ENCODE peak calls at places on chromosomes 4 and X, in four cellular contexts. One of them, this sample, is unnamed.

GRCh38 chrX:13203281-13203680 is 116.6 kb downstream of the ATXN3L start:
- DNase-seq in T-helper 9 cell: no peak
- DNase-seq in activated CD4-positive, CD25-positive, alpha-beta regulatory T cell: no peak
- DNase-seq in stimulated activated CD8-positive, alpha-beta memory T cell treated with anti-CD3 and anti-CD28 coated beads, Interleukin-7, amount 100 ng/mL, for 4 hours: no peak
- DNase-seq in this sample: no peak

GRCh38 chr4:67746797-67747495 is 7.2 kb downstream of the GNRHR start:
- DNase-seq in T-helper 9 cell: no peak
- DNase-seq in activated CD4-positive, CD25-positive, alpha-beta regulatory T cell: no peak
- DNase-seq in stimulated activated CD8-positive, alpha-beta memory T cell treated with anti-CD3 and anti-CD28 coated beads, Interleukin-7, amount 100 ng/mL, for 4 hours: no peak
- DNase-seq in this sample: no peak

GRCh38 chr4:45985038-45985437 is 138.8 kb downstream of the GABRG1 start:
- DNase-seq in T-helper 9 cell: no peak
- DNase-seq in activated CD4-positive, CD25-positive, alpha-beta regulatory T cell: no peak
- DNase-seq in stimulated activated CD8-positive, alpha-beta memory T cell treated with anti-CD3 and anti-CD28 coated beads, Interleukin-7, amount 100 ng/mL, for 4 hours: no peak
- DNase-seq in this sample: no peak

GRCh38 chr4:184648220-184649025 is 824 bp downstream of the CASP3 start:
- DNase-seq in T-helper 9 cell: peak
- DNase-seq in activated CD4-positive, CD25-positive, alpha-beta regulatory T cell: peak
- DNase-seq in stimulated activated CD8-positive, alpha-beta memory T cell treated with anti-CD3 and anti-CD28 coated beads, Interleukin-7, amount 100 ng/mL, for 4 hours: no peak
- DNase-seq in this sample: peak

GRCh38 chr4:76879731-76880364 is 18.1 kb downstream of the SOWAHB start:
- DNase-seq in T-helper 9 cell: no peak
- DNase-seq in activated CD4-positive, CD25-positive, alpha-beta regulatory T cell: no peak
- DNase-seq in stimulated activated CD8-positive, alpha-beta memory T cell treated with anti-CD3 and anti-CD28 coated beads, Interleukin-7, amount 100 ng/mL, for 4 hours: no peak
- DNase-seq in this sample: no peak

GRCh38 chr4:89528525-89529133 is 221.0 kb upstream of the GPRIN3 start:
- DNase-seq in T-helper 9 cell: no peak
- DNase-seq in activated CD4-positive, CD25-positive, alpha-beta regulatory T cell: no peak
- DNase-seq in stimulated activated CD8-positive, alpha-beta memory T cell treated with anti-CD3 and anti-CD28 coated beads, Interleukin-7, amount 100 ng/mL, for 4 hours: no peak
- DNase-seq in this sample: peak

GRCh38 chrX:72306851-72307645 is 1.3 kb upstream of the CITED1 start:
- DNase-seq in T-helper 9 cell: no peak
- DNase-seq in activated CD4-positive, CD25-positive, alpha-beta regulatory T cell: no peak
- DNase-seq in stimulated activated CD8-positive, alpha-beta memory T cell treated with anti-CD3 and anti-CD28 coated beads, Interleukin-7, amount 100 ng/mL, for 4 hours: no peak
- DNase-seq in this sample: peak

GRCh38 chrX:39749135-39749534 is 348.6 kb downstream of the BCOR start:
- DNase-seq in T-helper 9 cell: no peak
- DNase-seq in activated CD4-positive, CD25-positive, alpha-beta regulatory T cell: no peak
- DNase-seq in stimulated activated CD8-positive, alpha-beta memory T cell treated with anti-CD3 and anti-CD28 coated beads, Interleukin-7, amount 100 ng/mL, for 4 hours: no peak
- DNase-seq in this sample: no peak

GRCh38 chrX:132622130-132622529 is 133.3 kb upstream of the MBNL3 start:
- DNase-seq in T-helper 9 cell: no peak
- DNase-seq in activated CD4-positive, CD25-positive, alpha-beta regulatory T cell: peak
- DNase-seq in stimulated activated CD8-positive, alpha-beta memory T cell treated with anti-CD3 and anti-CD28 coated beads, Interleukin-7, amount 100 ng/mL, for 4 hours: no peak
- DNase-seq in this sample: peak

GRCh38 chr4:140688711-140689598 is 67.2 kb downstream of the TBC1D9 start:
- DNase-seq in T-helper 9 cell: no peak
- DNase-seq in activated CD4-positive, CD25-positive, alpha-beta regulatory T cell: no peak
- DNase-seq in stimulated activated CD8-positive, alpha-beta memory T cell treated with anti-CD3 and anti-CD28 coated beads, Interleukin-7, amount 100 ng/mL, for 4 hours: no peak
- DNase-seq in this sample: no peak

GRCh38 chr4:166432842-166433241 is 559.8 kb downstream of the TLL1 start:
- DNase-seq in T-helper 9 cell: no peak
- DNase-seq in activated CD4-positive, CD25-positive, alpha-beta regulatory T cell: no peak
- DNase-seq in stimulated activated CD8-positive, alpha-beta memory T cell treated with anti-CD3 and anti-CD28 coated beads, Interleukin-7, amount 100 ng/mL, for 4 hours: no peak
- DNase-seq in this sample: no peak

GRCh38 chrX:103688949-103689348 is 2.5 kb upstream of the MORF4L2 start:
- DNase-seq in T-helper 9 cell: no peak
- DNase-seq in activated CD4-positive, CD25-positive, alpha-beta regulatory T cell: no peak
- DNase-seq in stimulated activated CD8-positive, alpha-beta memory T cell treated with anti-CD3 and anti-CD28 coated beads, Interleukin-7, amount 100 ng/mL, for 4 hours: no peak
- DNase-seq in this sample: no peak

GRCh38 chr4:143224255-143224654 is 39.5 kb downstream of the USP38 start:
- DNase-seq in T-helper 9 cell: no peak
- DNase-seq in activated CD4-positive, CD25-positive, alpha-beta regulatory T cell: no peak
- DNase-seq in stimulated activated CD8-positive, alpha-beta memory T cell treated with anti-CD3 and anti-CD28 coated beads, Interleukin-7, amount 100 ng/mL, for 4 hours: no peak
- DNase-seq in this sample: no peak

GRCh38 chr4:105586638-105587328 is 34.4 kb downstream of the ARHGEF38 start:
- DNase-seq in T-helper 9 cell: no peak
- DNase-seq in activated CD4-positive, CD25-positive, alpha-beta regulatory T cell: no peak
- DNase-seq in stimulated activated CD8-positive, alpha-beta memory T cell treated with anti-CD3 and anti-CD28 coated beads, Interleukin-7, amount 100 ng/mL, for 4 hours: no peak
- DNase-seq in this sample: no peak

GRCh38 chr4:165016971-165017370 is 14.8 kb upstream of the TRIM60 start:
- DNase-seq in T-helper 9 cell: no peak
- DNase-seq in activated CD4-positive, CD25-positive, alpha-beta regulatory T cell: no peak
- DNase-seq in stimulated activated CD8-positive, alpha-beta memory T cell treated with anti-CD3 and anti-CD28 coated beads, Interleukin-7, amount 100 ng/mL, for 4 hours: no peak
- DNase-seq in this sample: no peak

GRCh38 chrX:50853399-50853798 is 39.4 kb upstream of the SHROOM4 start:
- DNase-seq in T-helper 9 cell: no peak
- DNase-seq in activated CD4-positive, CD25-positive, alpha-beta regulatory T cell: no peak
- DNase-seq in stimulated activated CD8-positive, alpha-beta memory T cell treated with anti-CD3 and anti-CD28 coated beads, Interleukin-7, amount 100 ng/mL, for 4 hours: no peak
- DNase-seq in this sample: no peak

GRCh38 chr4:95120456-95120855 is 362.7 kb downstream of the BMPR1B start:
- DNase-seq in T-helper 9 cell: no peak
- DNase-seq in activated CD4-positive, CD25-positive, alpha-beta regulatory T cell: no peak
- DNase-seq in stimulated activated CD8-positive, alpha-beta memory T cell treated with anti-CD3 and anti-CD28 coated beads, Interleukin-7, amount 100 ng/mL, for 4 hours: no peak
- DNase-seq in this sample: no peak

GRCh38 chr4:38562751-38563198 is 101.2 kb upstream of the KLF3 start:
- DNase-seq in T-helper 9 cell: no peak
- DNase-seq in activated CD4-positive, CD25-positive, alpha-beta regulatory T cell: no peak
- DNase-seq in stimulated activated CD8-positive, alpha-beta memory T cell treated with anti-CD3 and anti-CD28 coated beads, Interleukin-7, amount 100 ng/mL, for 4 hours: no peak
- DNase-seq in this sample: no peak

GRCh38 chr4:102139932-102140331 is 205.3 kb downstream of the SLC39A8 start:
- DNase-seq in T-helper 9 cell: no peak
- DNase-seq in activated CD4-positive, CD25-positive, alpha-beta regulatory T cell: no peak
- DNase-seq in stimulated activated CD8-positive, alpha-beta memory T cell treated with anti-CD3 and anti-CD28 coated beads, Interleukin-7, amount 100 ng/mL, for 4 hours: no peak
- DNase-seq in this sample: no peak

GRCh38 chrX:46311581-46312120 is 233.6 kb downstream of the ZNF674 start:
- DNase-seq in T-helper 9 cell: no peak
- DNase-seq in activated CD4-positive, CD25-positive, alpha-beta regulatory T cell: no peak
- DNase-seq in stimulated activated CD8-positive, alpha-beta memory T cell treated with anti-CD3 and anti-CD28 coated beads, Interleukin-7, amount 100 ng/mL, for 4 hours: no peak
- DNase-seq in this sample: no peak

GRCh38 chr4:6342530-6343293 is 73.1 kb downstream of the WFS1 start:
- DNase-seq in T-helper 9 cell: no peak
- DNase-seq in activated CD4-positive, CD25-positive, alpha-beta regulatory T cell: no peak
- DNase-seq in stimulated activated CD8-positive, alpha-beta memory T cell treated with anti-CD3 and anti-CD28 coated beads, Interleukin-7, amount 100 ng/mL, for 4 hours: no peak
- DNase-seq in this sample: no peak

GRCh38 chr4:123102897-123103489 is 180.6 kb upstream of the NUDT6 start:
- DNase-seq in T-helper 9 cell: no peak
- DNase-seq in activated CD4-positive, CD25-positive, alpha-beta regulatory T cell: no peak
- DNase-seq in stimulated activated CD8-positive, alpha-beta memory T cell treated with anti-CD3 and anti-CD28 coated beads, Interleukin-7, amount 100 ng/mL, for 4 hours: no peak
- DNase-seq in this sample: no peak

GRCh38 chrX:130103605-130104004 is 6.7 kb downstream of the ELF4 start:
- DNase-seq in T-helper 9 cell: no peak
- DNase-seq in activated CD4-positive, CD25-positive, alpha-beta regulatory T cell: no peak
- DNase-seq in stimulated activated CD8-positive, alpha-beta memory T cell treated with anti-CD3 and anti-CD28 coated beads, Interleukin-7, amount 100 ng/mL, for 4 hours: no peak
- DNase-seq in this sample: no peak

GRCh38 chr4:22389240-22389871 is 126.5 kb downstream of the ADGRA3 start:
- DNase-seq in T-helper 9 cell: no peak
- DNase-seq in activated CD4-positive, CD25-positive, alpha-beta regulatory T cell: no peak
- DNase-seq in stimulated activated CD8-positive, alpha-beta memory T cell treated with anti-CD3 and anti-CD28 coated beads, Interleukin-7, amount 100 ng/mL, for 4 hours: peak
- DNase-seq in this sample: peak

GRCh38 chrX:29348288-29348687 is 761.0 kb downstream of the IL1RAPL1 start:
- DNase-seq in T-helper 9 cell: no peak
- DNase-seq in activated CD4-positive, CD25-positive, alpha-beta regulatory T cell: no peak
- DNase-seq in stimulated activated CD8-positive, alpha-beta memory T cell treated with anti-CD3 and anti-CD28 coated beads, Interleukin-7, amount 100 ng/mL, for 4 hours: no peak
- DNase-seq in this sample: no peak

GRCh38 chrX:150504399-150505186 is 63.8 kb upstream of the MTM1 start:
- DNase-seq in T-helper 9 cell: no peak
- DNase-seq in activated CD4-positive, CD25-positive, alpha-beta regulatory T cell: no peak
- DNase-seq in stimulated activated CD8-positive, alpha-beta memory T cell treated with anti-CD3 and anti-CD28 coated beads, Interleukin-7, amount 100 ng/mL, for 4 hours: no peak
- DNase-seq in this sample: no peak

GRCh38 chr4:152094851-152095700 is 334.3 kb upstream of the GATB start:
- DNase-seq in T-helper 9 cell: no peak
- DNase-seq in activated CD4-positive, CD25-positive, alpha-beta regulatory T cell: no peak
- DNase-seq in stimulated activated CD8-positive, alpha-beta memory T cell treated with anti-CD3 and anti-CD28 coated beads, Interleukin-7, amount 100 ng/mL, for 4 hours: no peak
- DNase-seq in this sample: no peak

GRCh38 chrX:115968436-115969252 is 201.9 kb upstream of the AGTR2 start:
- DNase-seq in T-helper 9 cell: no peak
- DNase-seq in activated CD4-positive, CD25-positive, alpha-beta regulatory T cell: no peak
- DNase-seq in stimulated activated CD8-positive, alpha-beta memory T cell treated with anti-CD3 and anti-CD28 coated beads, Interleukin-7, amount 100 ng/mL, for 4 hours: no peak
- DNase-seq in this sample: no peak

GRCh38 chr4:145619639-145619996 is 433 bp downstream of the MMAA start:
- DNase-seq in T-helper 9 cell: peak
- DNase-seq in activated CD4-positive, CD25-positive, alpha-beta regulatory T cell: peak
- DNase-seq in stimulated activated CD8-positive, alpha-beta memory T cell treated with anti-CD3 and anti-CD28 coated beads, Interleukin-7, amount 100 ng/mL, for 4 hours: peak
- DNase-seq in this sample: peak

GRCh38 chr4:5973486-5974220 is 44.6 kb downstream of the C4orf50 start:
- DNase-seq in T-helper 9 cell: no peak
- DNase-seq in activated CD4-positive, CD25-positive, alpha-beta regulatory T cell: no peak
- DNase-seq in stimulated activated CD8-positive, alpha-beta memory T cell treated with anti-CD3 and anti-CD28 coated beads, Interleukin-7, amount 100 ng/mL, for 4 hours: no peak
- DNase-seq in this sample: no peak

GRCh38 chr4:54898941-54899340 is 226.5 kb downstream of the KDR start:
- DNase-seq in T-helper 9 cell: no peak
- DNase-seq in activated CD4-positive, CD25-positive, alpha-beta regulatory T cell: no peak
- DNase-seq in stimulated activated CD8-positive, alpha-beta memory T cell treated with anti-CD3 and anti-CD28 coated beads, Interleukin-7, amount 100 ng/mL, for 4 hours: no peak
- DNase-seq in this sample: no peak

GRCh38 chr4:187993827-187994226 is 1.7 kb upstream of the ZFP42 start:
- DNase-seq in T-helper 9 cell: no peak
- DNase-seq in activated CD4-positive, CD25-positive, alpha-beta regulatory T cell: no peak
- DNase-seq in stimulated activated CD8-positive, alpha-beta memory T cell treated with anti-CD3 and anti-CD28 coated beads, Interleukin-7, amount 100 ng/mL, for 4 hours: no peak
- DNase-seq in this sample: no peak

GRCh38 chrX:150543230-150544155 is 24.9 kb upstream of the MTM1 start:
- DNase-seq in T-helper 9 cell: no peak
- DNase-seq in activated CD4-positive, CD25-positive, alpha-beta regulatory T cell: no peak
- DNase-seq in stimulated activated CD8-positive, alpha-beta memory T cell treated with anti-CD3 and anti-CD28 coated beads, Interleukin-7, amount 100 ng/mL, for 4 hours: no peak
- DNase-seq in this sample: no peak

GRCh38 chr4:120331486-120332281 is 265.0 kb upstream of the MAD2L1 start:
- DNase-seq in T-helper 9 cell: no peak
- DNase-seq in activated CD4-positive, CD25-positive, alpha-beta regulatory T cell: no peak
- DNase-seq in stimulated activated CD8-positive, alpha-beta memory T cell treated with anti-CD3 and anti-CD28 coated beads, Interleukin-7, amount 100 ng/mL, for 4 hours: no peak
- DNase-seq in this sample: no peak

GRCh38 chr4:147550626-147551250 is 66.5 kb upstream of the TMEM184C start:
- DNase-seq in T-helper 9 cell: no peak
- DNase-seq in activated CD4-positive, CD25-positive, alpha-beta regulatory T cell: no peak
- DNase-seq in stimulated activated CD8-positive, alpha-beta memory T cell treated with anti-CD3 and anti-CD28 coated beads, Interleukin-7, amount 100 ng/mL, for 4 hours: no peak
- DNase-seq in this sample: no peak

GRCh38 chr4:136395212-136395722 is 1137.0 kb downstream of the PCDH18 start:
- DNase-seq in T-helper 9 cell: no peak
- DNase-seq in activated CD4-positive, CD25-positive, alpha-beta regulatory T cell: no peak
- DNase-seq in stimulated activated CD8-positive, alpha-beta memory T cell treated with anti-CD3 and anti-CD28 coated beads, Interleukin-7, amount 100 ng/mL, for 4 hours: no peak
- DNase-seq in this sample: no peak

GRCh38 chrX:37287741-37288424 is 61.3 kb upstream of the PRRG1 start:
- DNase-seq in T-helper 9 cell: no peak
- DNase-seq in activated CD4-positive, CD25-positive, alpha-beta regulatory T cell: no peak
- DNase-seq in stimulated activated CD8-positive, alpha-beta memory T cell treated with anti-CD3 and anti-CD28 coated beads, Interleukin-7, amount 100 ng/mL, for 4 hours: no peak
- DNase-seq in this sample: no peak

GRCh38 chr4:124427095-124427767 is 285.3 kb downstream of the ANKRD50 start:
- DNase-seq in T-helper 9 cell: no peak
- DNase-seq in activated CD4-positive, CD25-positive, alpha-beta regulatory T cell: no peak
- DNase-seq in stimulated activated CD8-positive, alpha-beta memory T cell treated with anti-CD3 and anti-CD28 coated beads, Interleukin-7, amount 100 ng/mL, for 4 hours: no peak
- DNase-seq in this sample: no peak

GRCh38 chr4:105092768-105093167 is 53.9 kb upstream of the TET2 start:
- DNase-seq in T-helper 9 cell: no peak
- DNase-seq in activated CD4-positive, CD25-positive, alpha-beta regulatory T cell: no peak
- DNase-seq in stimulated activated CD8-positive, alpha-beta memory T cell treated with anti-CD3 and anti-CD28 coated beads, Interleukin-7, amount 100 ng/mL, for 4 hours: no peak
- DNase-seq in this sample: no peak